ENCODE peak calls at places on chromosome 9, in five cellular contexts. F is IMR-90, I is SK-N-SH, A is hepatocyte, M is PC-9. G is an unnamed sample.

GRCh38 chr9:83382421-83382820 is 155.8 kb downstream of the FRMD3 start:
- DNase-seq in A (no peak), F (no peak), M (no peak), I (no peak), G (no peak)

GRCh38 chr9:104301770-104302169 is 202.3 kb upstream of the OR13F1 start:
- DNase-seq in M (no peak), A (no peak), F (no peak), I (no peak), G (no peak)

GRCh38 chr9:132776891-132777290 is 101.2 kb downstream of the AK8 start:
- DNase-seq in F (no peak), A (no peak), I (no peak), M (no peak), G (no peak)

GRCh38 chr9:23321049-23321448 is 505.0 kb downstream of the ELAVL2 start:
- DNase-seq in I (no peak), F (no peak), M (no peak), A (no peak), G (no peak)

GRCh38 chr9:37413311-37413710 is 9.2 kb upstream of the GRHPR start:
- DNase-seq in M (no peak), A (no peak), I (no peak), F (no peak), G (peak; percentile 52)

GRCh38 chr9:92671323-92671722 is 1.4 kb upstream of the IPPK start:
- DNase-seq in I (no peak), M (peak; percentile 88), A (peak; percentile 47), F (peak; percentile 81), G (peak; percentile 83)

GRCh38 chr9:89502038-89502601 is 4.2 kb upstream of the SEMA4D start:
- DNase-seq in M (no peak), A (no peak), I (no peak), F (no peak), G (no peak)

GRCh38 chr9:135736979-135737839 is 35.2 kb downstream of the KCNT1 start:
- DNase-seq in M (no peak), A (no peak), F (no peak), I (no peak), G (peak; percentile 13)

GRCh38 chr9:86337469-86338107 is 16.6 kb downstream of the TUT7 start:
- DNase-seq in A (no peak), F (no peak), M (no peak), I (no peak), G (no peak)

GRCh38 chr9:138060365-138060764 is 182.8 kb downstream of the CACNA1B start:
- DNase-seq in F (no peak), A (no peak), M (no peak), I (no peak), G (no peak)

GRCh38 chr9:133818444-133818843 is 80.3 kb upstream of the SARDH start:
- DNase-seq in M (no peak), F (peak; percentile 39), I (no peak), A (peak; percentile 42), G (no peak)

GRCh38 chr9:136771907-136772306 is 7.6 kb upstream of the LCN15 start:
- DNase-seq in M (no peak), I (no peak), F (no peak), A (no peak), G (no peak)

GRCh38 chr9:107131108-107131799 is 151.8 kb upstream of the RAD23B start:
- DNase-seq in A (peak; percentile 25), M (no peak), F (no peak), I (no peak), G (peak; percentile 41)

GRCh38 chr9:3492214-3492613 is 33.6 kb downstream of the RFX3 start:
- DNase-seq in M (no peak), I (no peak), A (no peak), F (no peak), G (no peak)

GRCh38 chr9:3497857-3498256 is 27.9 kb downstream of the RFX3 start:
- DNase-seq in A (no peak), F (no peak), M (no peak), I (no peak), G (no peak)

GRCh38 chr9:3498691-3499090 is 27.1 kb downstream of the RFX3 start:
- DNase-seq in F (peak; percentile 34), M (no peak), I (peak; percentile 6), A (no peak), G (no peak)

GRCh38 chr9:3497406-3497805 is 28.4 kb downstream of the RFX3 start:
- DNase-seq in F (peak; percentile 73), I (no peak), M (no peak), A (no peak), G (peak; percentile 39)

GRCh38 chr9:3495850-3496249 is 30.0 kb downstream of the RFX3 start:
- DNase-seq in F (peak; percentile 15), M (no peak), A (no peak), I (no peak), G (no peak)
- H3K27ac ChIP-seq in F (no peak overlapping the region), M (no peak overlapping the region), A (no peak overlapping the region), I (no peak overlapping the region), G (no peak overlapping the region)

GRCh38 chr9:33041459-33042188 is 16.6 kb downstream of the DNAJA1 start:
- DNase-seq in F (no peak), M (no peak), A (no peak), I (no peak), G (no peak)
- H3K36me3 ChIP-seq in F (peaks cover 28% of the 10 kb centered on the region), M (no peaks in the 10 kb centered on the region), A (peaks cover 3% of the 10 kb centered on the region), I (peaks cover 49% of the 10 kb centered on the region), G (peaks cover 32% of the 10 kb centered on the region)

DNA sequence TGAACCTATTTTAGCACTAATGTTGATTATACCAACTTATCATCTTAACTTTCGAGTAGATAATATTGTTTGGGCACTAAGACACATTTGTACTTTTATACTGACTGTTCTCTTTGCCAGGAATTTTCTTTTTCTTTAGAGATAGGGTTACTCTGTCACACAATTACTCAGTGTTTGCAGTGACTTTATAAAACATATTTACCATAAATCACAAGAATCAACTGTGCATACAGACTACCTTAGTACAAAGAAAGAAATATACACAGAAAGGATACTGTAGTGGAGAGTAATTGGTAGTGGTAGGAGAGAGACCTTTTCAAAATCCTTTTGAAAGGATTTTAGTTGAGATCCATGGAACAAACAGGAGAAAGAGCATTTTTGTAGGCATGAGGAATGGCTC is 40.3 kb downstream of the KIAA1958 start:
- DNase-seq in F (no peak), A (no peak), M (no peak), I (no peak), G (no peak)
- H4K20me1 ChIP-seq in F (no peaks in the 10 kb centered on the region), A (no peaks in the 10 kb centered on the region), M (peaks cover 4% of the 10 kb centered on the region), I (no peaks in the 10 kb centered on the region), G (no peaks in the 10 kb centered on the region)

DNA sequence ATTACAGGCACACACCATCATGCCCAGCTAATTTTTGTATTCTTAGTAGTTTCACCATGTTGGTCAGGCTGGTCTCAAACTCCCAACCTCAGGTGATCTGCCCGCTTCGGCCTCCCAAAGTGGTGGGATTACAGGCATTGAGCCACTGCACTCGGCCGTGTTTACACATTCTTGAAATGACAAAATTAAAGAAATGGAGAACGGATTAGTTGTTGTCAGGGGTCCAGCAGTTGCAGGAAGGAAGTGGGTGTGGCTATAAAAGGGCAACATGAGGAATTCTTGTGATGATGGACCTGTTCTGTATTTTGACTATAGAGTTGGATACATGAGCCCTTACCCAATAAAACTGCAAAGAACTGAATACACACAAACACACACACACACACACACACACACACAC is 17.3 kb downstream of the PPP6C start:
- DNase-seq in A (no peak), M (no peak), I (no peak), F (no peak), G (no peak)
- H3K27ac ChIP-seq in A (no peak overlapping the region), M (no peak overlapping the region), I (no peak overlapping the region), F (no peak overlapping the region), G (no peak overlapping the region)